ENCODE peak calls at places on chromosomes 16 and 17, in six cellular contexts. B is tibial nerve, R is AG09309, V is endothelial cell of umbilical vein, T is progenitor cell of endocrine pancreas, J is mammary epithelial cell. A is an unnamed sample.
A peak's percentile ranks its signal among the peaks of the same experiment; 100 is the strongest.

GRCh38 chr17:36124879-36125824 is 21.5 kb downstream of the CCL4 start:
- DNase-seq in B (no peak), R (no peak), V (no peak), T (no peak), J (no peak), A (no peak)

GRCh38 chr16:69711115-69711740 is 15.1 kb downstream of the NQO1 start:
- DNase-seq in B (no peak), R (peak; percentile 46), V (no peak), T (no peak), J (peak; percentile 98), A (no peak)

GRCh38 chr16:84461029-84461415 is 43.4 kb downstream of the MEAK7 start:
- DNase-seq in B (no peak), R (no peak), V (no peak), T (peak; percentile 4), J (no peak), A (no peak)

GRCh38 chr17:40331743-40332641 is 23.0 kb downstream of the RARA start:
- DNase-seq in B (peak; percentile 81), R (no peak), V (peak; percentile 73), T (no peak), J (no peak), A (peak; percentile 57)

GRCh38 chr17:83204230-83204725 is 124.9 kb downstream of the METRNL start:
- DNase-seq in B (peak; percentile 29), R (no peak), V (no peak), T (no peak), J (no peak), A (no peak)

GRCh38 chr16:87210949-87211348 is 106.2 kb downstream of the C16orf95 start:
- DNase-seq in B (no peak), R (no peak), V (peak; percentile 27), T (no peak), J (peak; percentile 23), A (no peak)

GRCh38 chr16:70789927-70790447 is 11.0 kb downstream of the VAC14 start:
- DNase-seq in B (no peak), R (no peak), V (no peak), T (no peak), J (no peak), A (no peak)

GRCh38 chr16:88407807-88408206 is 25.0 kb downstream of the ZNF469 start:
- DNase-seq in B (no peak), R (no peak), V (no peak), T (no peak), J (no peak), A (no peak)

GRCh38 chr16:12289175-12290063 is 312.9 kb downstream of the SNX29 start:
- DNase-seq in B (no peak), R (no peak), V (peak; percentile 21), T (no peak), J (no peak), A (no peak)